ENCODE peak calls at places on chromosomes 13 and 19, in five cellular contexts. R is stimulated activated CD4-positive, alpha-beta T cell treated with anti-CD3 and anti-CD28 coated beads, Interleukin-12 subunit alpha, Interleukin-12 subunit beta, amount 100 ng/mL, for 24 hours; G is HEK293T; D is CD8-positive, alpha-beta T cell; L is uterus. H is an unnamed sample.

GRCh38 chr19:14835011-14835410 is at the start of the genes OR7A5 and OR7C1:
- DNase-seq in R (no peak), G (no peak), D (no peak), L (no peak), H (no peak)

GRCh38 chr13:24458736-24459135 is 53.8 kb downstream of the PARP4 start:
- DNase-seq in R (no peak), G (no peak), D (no peak), L (no peak), H (no peak)

GRCh38 chr13:48801255-48801654 is 147.5 kb downstream of the CYSLTR2 start:
- DNase-seq in R (no peak), G (no peak), D (no peak), L (no peak), H (no peak)

GRCh38 chr13:51887441-51887840 is 25.7 kb downstream of the CCDC70 start:
- DNase-seq in R (no peak), G (no peak), D (no peak), L (no peak), H (no peak)

GRCh38 chr19:49746206-49746958 is 16.7 kb downstream of the TSKS start:
- DNase-seq in R (peak; percentile 57), G (peak; percentile 98), D (peak; percentile 51), L (peak; percentile 51), H (peak; percentile 7)

GRCh38 chr13:102817907-102818306 is 19.0 kb downstream of the BIVM start:
- DNase-seq in R (no peak), G (no peak), D (no peak), L (no peak), H (no peak)

GRCh38 chr19:49629659-49630058 is 10.3 kb downstream of the RRAS start:
- DNase-seq in R (no peak), G (no peak), D (no peak), L (no peak), H (no peak)

GRCh38 chr13:113448545-113448884 is 4.8 kb downstream of the ADPRHL1 start:
- DNase-seq in R (no peak), G (no peak), D (no peak), L (no peak), H (no peak)

GRCh38 chr13:112215871-112216270 is 148.9 kb downstream of the SOX1 start:
- DNase-seq in R (no peak), G (no peak), D (no peak), L (no peak), H (no peak)

H was measured in activated CD4-positive, alpha-beta T cell treated with anti-CD3 and anti-CD28 coated beads, Interleukin-2, amount 50 U/mL, for 24 hours.